ENCODE peak calls at places on chromosomes 11 and 22, in six cellular contexts. F, M, K, W, N and B are unnamed samples.

GRCh38 chr11:110798231-110798630 is 86.0 kb upstream of the ARHGAP20 start:
- DNase-seq in F (no peak), M (no peak), K (no peak), W (no peak), N (no peak), B (no peak)

GRCh38 chr11:61598886-61599868 is 18.3 kb upstream of the SYT7 start:
- DNase-seq in F (no peak), M (no peak), K (no peak), W (no peak), N (no peak), B (no peak)

GRCh38 chr11:73158356-73159051 is 16.4 kb upstream of the FCHSD2 start:
- DNase-seq in F (no peak), M (no peak), K (no peak), W (no peak), N (no peak), B (no peak)

GRCh38 chr11:75499423-75500305 is 26.1 kb downstream of the GDPD5 start:
- DNase-seq in F (no peak), M (no peak), K (no peak), W (no peak), N (no peak), B (no peak)

GRCh38 chr11:119266063-119266462 is 50.9 kb downstream of the MCAM start:
- DNase-seq in F (no peak), M (no peak), K (no peak), W (no peak), N (no peak), B (no peak)

GRCh38 chr11:19713221-19714092 is 820 bp downstream of the NAV2 start:
- DNase-seq in F (no peak), M (no peak), K (no peak), W (no peak), N (no peak), B (no peak)

GRCh38 chr22:20254975-20255946 is 12.9 kb downstream of the RTN4R start:
- DNase-seq in F (no peak), M (no peak), K (no peak), W (no peak), N (no peak), B (no peak)

GRCh38 chr11:121540627-121541026 is 87.9 kb upstream of the SORL1-AS1 start:
- DNase-seq in F (no peak), M (no peak), K (no peak), W (no peak), N (no peak), B (no peak)

GRCh38 chr11:47350315-47350714 is 2.2 kb downstream of the MYBPC3 start:
- DNase-seq in F (no peak), M (no peak), K (no peak), W (no peak), N (no peak), B (no peak)

GRCh38 chr11:12689029-12689755 is 15.0 kb downstream of the TEAD1 start:
- DNase-seq in F (no peak), M (no peak), K (no peak), W (no peak), N (no peak), B (no peak)

GRCh38 chr22:38572065-38572464 is 2.1 kb upstream of the DMC1 start:
- DNase-seq in F (peak), M (no peak), K (no peak), W (peak), N (no peak), B (peak)

GRCh38 chr11:1442163-1442562 is 44.4 kb downstream of the MOB2 start:
- DNase-seq in F (no peak), M (no peak), K (no peak), W (peak), N (no peak), B (no peak)

GRCh38 chr11:19632435-19632834 is 80.2 kb upstream of the NAV2 start:
- DNase-seq in F (no peak), M (no peak), K (no peak), W (no peak), N (no peak), B (no peak)

GRCh38 chr11:96397863-96398262 is 8.1 kb downstream of the JRKL start:
- DNase-seq in F (no peak), M (no peak), K (no peak), W (no peak), N (no peak), B (no peak)

GRCh38 chr11:267491-267994 is 10.7 kb upstream of the NLRP6 start:
- DNase-seq in F (no peak), M (no peak), K (no peak), W (peak), N (no peak), B (no peak)

GRCh38 chr11:134270250-134270714 is 5.9 kb upstream of the GLB1L3 start:
- DNase-seq in F (no peak), M (no peak), K (peak), W (no peak), N (no peak), B (no peak)

GRCh38 chr22:32760815-32761214 is 40.7 kb upstream of the TIMP3 start:
- DNase-seq in F (no peak), M (no peak), K (no peak), W (no peak), N (no peak), B (no peak)

GRCh38 chr11:102914238-102915043 is 39.7 kb upstream of the MMP12 start:
- DNase-seq in F (no peak), M (no peak), K (no peak), W (no peak), N (no peak), B (no peak)

GRCh38 chr11:75867778-75868374 is 52.9 kb downstream of the UVRAG start:
- DNase-seq in F (peak), M (no peak), K (no peak), W (peak), N (no peak), B (peak)

GRCh38 chr11:27972432-27973170 is 135.4 kb downstream of the KIF18A start:
- DNase-seq in F (no peak), M (no peak), K (no peak), W (no peak), N (no peak), B (no peak)

GRCh38 chr22:42184852-42185251 is 54.2 kb upstream of the CYP2D6 start:
- DNase-seq in F (no peak), M (no peak), K (no peak), W (no peak), N (no peak), B (no peak)

GRCh38 chr11:46649180-46649738 is 31.9 kb downstream of the ATG13 start:
- DNase-seq in F (no peak), M (no peak), K (no peak), W (no peak), N (no peak), B (no peak)

GRCh38 chr11:117457835-117458234 is 130.2 kb downstream of the CEP164 start:
- DNase-seq in F (no peak), M (no peak), K (no peak), W (no peak), N (no peak), B (no peak)

GRCh38 chr11:121467965-121468364 is 15.2 kb upstream of the SORL1-AS1 start:
- DNase-seq in F (peak), M (peak), K (no peak), W (peak), N (no peak), B (peak)

GRCh38 chr11:36187618-36188017 is 101.6 kb downstream of the COMMD9 start:
- DNase-seq in F (no peak), M (no peak), K (no peak), W (no peak), N (no peak), B (no peak)

GRCh38 chr22:26547426-26547825 is 35.2 kb upstream of the TFIP11 start:
- DNase-seq in F (no peak), M (no peak), K (no peak), W (no peak), N (no peak), B (peak)

GRCh38 chr11:8318536-8318935 is 54.9 kb upstream of the LMO1 start:
- DNase-seq in F (no peak), M (no peak), K (no peak), W (no peak), N (no peak), B (no peak)

GRCh38 chr22:38485783-38486182 is 17.9 kb downstream of the KDELR3 start:
- DNase-seq in F (no peak), M (no peak), K (no peak), W (no peak), N (no peak), B (no peak)